ENCODE peak calls at places on chromosomes 13 and 19, in ten cellular contexts. Y, C, J, P, S, L, Q, W, B and R are unnamed samples.

GRCh38 chr13:34357435-34358232 is 539.7 kb downstream of the RFC3 start:
- DNase-seq in C (no peak), P (no peak), L (no peak), Q (no peak), J (no peak), B (no peak), S (no peak), Y (no peak), W (no peak), R (no peak)

GRCh38 chr19:56839665-56840451 is 668 bp downstream of the PEG3 start:
- DNase-seq in B (peak; percentile 99), L (no peak), Y (no peak), P (peak; percentile 92), C (peak; percentile 95), S (peak; percentile 61), W (peak; percentile 86), J (peak; percentile 78), Q (peak; percentile 95), R (peak; percentile 94)

GRCh38 chr19:8456064-8456463 is 11.3 kb downstream of the HNRNPM start:
- DNase-seq in C (no peak), Q (no peak), J (no peak), L (no peak), P (no peak), B (peak; percentile 59), W (no peak), S (no peak), Y (peak; percentile 22), R (no peak)

GRCh38 chr13:72886272-72887062 is 104.5 kb downstream of the PIBF1 start:
- DNase-seq in J (no peak), L (no peak), Y (no peak), B (no peak), W (no peak), Q (no peak), P (no peak), S (no peak), C (no peak), R (no peak)

GRCh38 chr13:105153626-105154025 is 1381.8 kb downstream of the EFNB2 start:
- DNase-seq in J (no peak), Q (no peak), L (no peak), Y (no peak), W (no peak), P (no peak), B (no peak), C (no peak), S (no peak), R (no peak)

GRCh38 chr13:112711528-112712265 is 21.9 kb downstream of the ATP11A start:
- DNase-seq in L (peak; percentile 94), B (peak; percentile 95), W (peak; percentile 87), Y (peak; percentile 87), Q (peak; percentile 90), J (peak; percentile 78), S (peak; percentile 74), C (peak; percentile 76), P (peak; percentile 93), R (peak; percentile 94)

GRCh38 chr13:77728265-77728966 is 30.9 kb downstream of the SLAIN1 start:
- DNase-seq in W (no peak), Q (no peak), P (no peak), Y (no peak), B (no peak), C (no peak), S (no peak), L (no peak), J (no peak), R (no peak)

GRCh38 chr19:30673336-30673735 is 301.2 kb downstream of the ZNF536 start:
- DNase-seq in C (no peak), J (no peak), P (no peak), Q (no peak), B (no peak), W (no peak), S (peak; percentile 14), Y (no peak), L (no peak), R (no peak)

DNA sequence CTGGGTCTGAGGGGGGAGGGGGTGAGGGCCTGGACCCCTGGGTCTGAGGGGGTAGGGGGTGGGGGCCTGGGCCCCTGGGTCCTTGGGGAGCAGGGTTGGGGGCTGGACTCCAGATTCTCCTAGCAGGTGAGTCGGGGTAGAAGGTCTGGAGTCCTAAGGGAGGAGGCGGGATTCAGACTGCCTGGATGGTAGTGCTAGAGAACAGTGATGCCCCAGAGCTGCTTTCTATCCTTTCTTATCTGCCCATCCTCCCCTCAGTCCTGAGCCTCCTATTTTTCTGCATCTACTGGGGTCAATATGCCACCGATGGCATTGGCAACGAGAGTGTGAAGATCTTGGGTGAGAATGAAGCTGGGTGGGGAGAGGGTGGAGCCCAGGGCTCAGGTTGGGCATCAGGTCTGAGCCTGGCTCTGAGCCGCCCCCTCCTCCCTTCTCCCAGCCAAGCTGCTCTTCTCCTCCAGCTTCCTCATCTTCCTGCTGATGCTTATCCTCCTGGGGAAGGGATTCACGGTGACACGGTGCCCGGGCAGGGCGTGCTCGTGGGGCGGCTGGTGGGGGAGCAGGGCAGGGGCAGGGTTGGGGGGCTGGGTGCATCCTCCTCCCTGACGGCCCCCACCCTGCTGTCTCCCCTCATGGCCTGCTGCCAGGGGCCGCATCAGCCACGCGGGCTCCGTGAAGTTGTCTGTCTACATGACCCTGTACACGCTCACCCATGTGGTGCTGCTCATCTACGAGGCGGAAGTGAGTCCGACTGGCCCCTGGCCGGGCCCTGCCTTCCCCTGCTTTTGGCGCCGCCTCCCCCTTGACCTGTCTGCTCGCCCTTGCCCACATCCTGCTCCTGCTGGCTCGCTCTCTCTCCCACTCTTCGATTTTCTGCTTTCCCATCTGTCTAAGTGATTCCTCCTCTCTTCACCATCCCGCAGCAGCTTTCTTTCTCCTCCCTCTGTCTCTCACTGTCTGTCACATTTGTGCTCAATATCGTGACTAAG is 3.4 kb downstream of the TMEM145 start:
- DNase-seq in P (peak; percentile 51), Q (no peak), Y (no peak), S (no peak), W (no peak), B (no peak), C (peak; percentile 46), L (peak; percentile 54), J (peak; percentile 42), R (no peak)
- TF ChIP-seq EP300 in P (no peak), Q (no peak), Y (no peak), S (no peak), W (no peak), B (no peak), C (no peak), L (no peak), J (no peak), R (no peak)

GRCh38 chr19:1062387-1063029 is 4.5 kb upstream of the ARHGAP45 start:
- DNase-seq in L (peak; percentile 83), W (no peak), P (no peak), Y (no peak), B (no peak), Q (no peak), J (no peak), S (no peak), C (no peak), R (no peak)

GRCh38 chr19:1061987-1062386 is 5.0 kb upstream of the ARHGAP45 start:
- DNase-seq in L (no peak), J (no peak), Y (no peak), S (no peak), Q (no peak), C (no peak), W (no peak), P (no peak), B (no peak), R (no peak)

GRCh38 chr19:1064661-1065605 is 2.0 kb upstream of the ARHGAP45 start:
- DNase-seq in C (no peak), P (peak; percentile 78), Q (peak; percentile 71), B (no peak), S (peak; percentile 81), Y (peak; percentile 44), J (peak; percentile 81), L (no peak), W (peak; percentile 53), R (no peak)

GRCh38 chr19:1063909-1064660 is 2.9 kb upstream of the ARHGAP45 start:
- DNase-seq in B (no peak), L (no peak), Y (no peak), W (no peak), Q (no peak), S (no peak), C (no peak), P (no peak), J (peak; percentile 38), R (peak; percentile 22)

GRCh38 chr19:1063030-1063908 is 3.7 kb upstream of the ARHGAP45 start:
- DNase-seq in S (no peak), Q (no peak), C (no peak), P (peak; percentile 55), Y (no peak), L (peak; percentile 87), J (no peak), B (no peak), W (no peak), R (no peak)
- TF ChIP-seq POLR2A in S (no peak), Q (no peak), C (no peak), P (no peak), Y (no peak), L (peak; percentile 66), J (no peak), B (no peak), W (no peak), R (no peak)

DNA sequence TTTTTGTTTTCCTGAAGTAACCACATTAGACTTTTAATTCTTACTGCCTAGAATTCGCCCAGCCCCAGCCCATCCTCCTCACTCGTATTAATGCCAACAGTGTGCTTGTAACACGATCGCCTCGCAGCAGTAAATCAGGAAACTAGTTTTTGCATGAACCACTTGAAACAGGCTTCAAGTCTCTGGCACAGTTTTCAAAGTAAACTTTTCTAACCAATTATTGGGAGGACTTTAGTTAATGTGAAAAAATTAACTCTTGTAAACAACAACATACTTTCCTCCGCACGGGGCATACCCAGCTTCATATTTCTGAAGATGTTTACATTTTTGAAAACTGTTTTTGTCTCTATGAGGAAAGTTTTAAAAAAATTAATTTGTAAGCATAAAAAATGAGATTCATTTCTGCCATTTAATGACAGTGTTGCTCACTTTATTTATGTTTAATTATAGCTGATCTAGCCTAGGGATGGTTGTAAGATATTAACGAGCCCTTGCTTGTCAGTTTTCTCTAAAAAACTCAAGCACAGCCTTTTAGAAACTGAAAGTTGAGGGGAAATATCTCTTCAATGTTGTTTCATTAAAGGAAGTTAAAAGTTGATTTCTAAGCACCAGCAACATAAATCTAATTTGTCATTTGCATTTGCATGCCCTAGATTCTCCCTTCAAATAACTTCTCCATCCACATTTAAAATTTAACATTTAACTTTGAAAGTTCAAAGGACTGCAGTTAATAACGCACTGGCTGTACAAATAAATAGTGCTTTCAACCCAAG is 39.4 kb downstream of the TNFRSF19 start:
- DNase-seq in B (no peak), W (peak; percentile 38), C (no peak), Q (no peak), L (no peak), S (no peak), Y (no peak), P (peak; percentile 55), J (no peak), R (peak; percentile 40)
- H3K27ac ChIP-seq in B (peak overlapping the region; percentile 13), W (peak overlapping the region; percentile 58), C (peak overlapping the region; percentile 81), Q (peak overlapping the region; percentile 66), L (no peak overlapping the region), S (peak overlapping the region; percentile 50), Y (no peak overlapping the region), P (peak overlapping the region; percentile 53), J (peak overlapping the region; percentile 47), R (peak overlapping the region; percentile 51)

GRCh38 chr19:21693399-21693798 is 74.0 kb downstream of the ZNF100 start:
- DNase-seq in W (no peak), P (no peak), J (no peak), Q (no peak), B (no peak), Y (no peak), S (no peak), C (no peak), L (no peak), R (no peak)

GRCh38 chr19:21688464-21688863 is 78.9 kb downstream of the ZNF100 start:
- DNase-seq in P (no peak), S (no peak), B (no peak), L (no peak), J (no peak), W (no peak), Y (no peak), Q (no peak), C (no peak), R (no peak)

GRCh38 chr19:21694171-21694906 is 73.0 kb downstream of the ZNF100 start:
- DNase-seq in B (no peak), S (no peak), P (no peak), W (no peak), L (peak; percentile 64), J (no peak), Y (no peak), C (no peak), Q (no peak), R (peak; percentile 46)

GRCh38 chr19:21697171-21697570 is 70.2 kb downstream of the ZNF100 start:
- DNase-seq in C (no peak), L (no peak), B (no peak), Y (no peak), W (no peak), P (no peak), S (no peak), Q (no peak), J (no peak), R (no peak)

DNA sequence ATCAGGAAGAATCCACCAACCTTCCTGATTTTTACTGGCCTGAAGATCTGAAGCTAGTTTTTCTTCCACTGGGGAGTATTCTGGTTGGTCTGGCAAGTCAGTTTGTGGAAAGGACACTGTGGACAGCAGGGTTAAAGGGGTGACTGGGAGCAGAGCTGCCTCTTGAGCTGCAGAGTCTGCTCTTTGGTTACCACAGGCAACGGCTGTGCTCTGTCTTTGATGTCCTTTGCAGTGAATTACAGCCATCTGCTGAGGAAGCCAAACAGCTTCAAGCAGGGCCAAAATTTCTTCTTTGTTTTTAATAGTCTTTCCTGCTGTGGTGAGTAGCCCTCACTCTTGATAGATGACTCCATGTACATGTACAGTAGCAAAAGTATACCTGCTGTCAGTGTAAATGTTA is 75.7 kb downstream of the ZNF100 start:
- DNase-seq in B (no peak), J (no peak), Y (no peak), C (no peak), L (no peak), W (no peak), Q (no peak), P (no peak), S (no peak), R (peak; percentile 37)
- TF ChIP-seq EP300 in B (no peak), J (no peak), Y (no peak), C (no peak), L (no peak), W (no peak), Q (no peak), P (no peak), S (no peak), R (no peak)